ENCODE peak calls at places on chromosomes 11 and 22, in four cellular contexts. Z is activated CD8-positive, alpha-beta memory T cell treated with anti-CD3 and anti-CD28 coated beads, Interleukin-2, amount 50 U/mL, for 48 hours; V is GM20000; U is foreskin fibroblast. O is an unnamed sample.

GRCh38 chr11:130645164-130645859 is 196.9 kb downstream of the ADAMTS15 start:
- DNase-seq in Z (no peak), V (no peak), U (no peak), O (peak)

GRCh38 chr11:1406571-1407485 is 17.1 kb downstream of the BRSK2 start:
- DNase-seq in Z (no peak), V (no peak), U (no peak), O (no peak)

GRCh38 chr11:123218451-123218850 is 23.4 kb upstream of the CLMP start:
- DNase-seq in Z (no peak), V (no peak), U (no peak), O (no peak)

GRCh38 chr11:91265946-91266345 is 958.7 kb upstream of the FAT3 start:
- DNase-seq in Z (no peak), V (no peak), U (no peak), O (no peak)

GRCh38 chr11:119404872-119405271 is 18.1 kb downstream of the THY1 start:
- DNase-seq in Z (no peak), V (no peak), U (no peak), O (no peak)

GRCh38 chr22:33520904-33521780 is 399.1 kb downstream of the LARGE1 start:
- DNase-seq in Z (no peak), V (no peak), U (no peak), O (no peak)

GRCh38 chr11:117600976-117601708 is 195.9 kb downstream of the DSCAML1 start:
- DNase-seq in Z (no peak), V (no peak), U (no peak), O (no peak)

GRCh38 chr22:37806409-37807338 is 1.1 kb upstream of the GCAT start:
- DNase-seq in Z (no peak), V (no peak), U (peak), O (peak)

GRCh38 chr22:49959782-49960158 is 802 bp upstream of the PIM3 start:
- DNase-seq in Z (peak), V (no peak), U (no peak), O (no peak)

GRCh38 chr11:131917634-131918384 is 547.4 kb downstream of the NTM start:
- DNase-seq in Z (no peak), V (no peak), U (no peak), O (no peak)

GRCh38 chr11:73201249-73201648 is 16.8 kb upstream of the P2RY2 start:
- DNase-seq in Z (peak), V (no peak), U (no peak), O (no peak)